ENCODE peak calls at places on chromosome 21, in six cellular contexts. A is NCI-H510A, L is HTR-8/SVneo, N is activated T-cell treated with anti-CD3 and anti-CD28 coated beads for 48 hours, R is ELR, E is NCI-H69. V is an unnamed sample.

GRCh38 chr21:45788198-45788597 is 144.7 kb downstream of the PCBP3 start:
- DNase-seq in A (no peak), L (no peak), N (no peak), R (no peak), E (no peak), V (no peak)

GRCh38 chr21:33864150-33864549 is 51.5 kb downstream of the ATP5PO start:
- DNase-seq in A (no peak), L (no peak), N (no peak), R (no peak), E (no peak), V (no peak)

GRCh38 chr21:46215436-46216131 is 13.0 kb downstream of the LSS start:
- DNase-seq in A (no peak), L (no peak), N (no peak), R (no peak), E (no peak), V (no peak)

GRCh38 chr21:33412832-33413519 is 9.8 kb downstream of the IFNGR2 start:
- DNase-seq in A (no peak), L (no peak), N (no peak), R (no peak), E (no peak), V (no peak)

GRCh38 chr21:16578912-16579311 is 849.1 kb downstream of the USP25 start:
- DNase-seq in A (no peak), L (no peak), N (no peak), R (no peak), E (no peak), V (no peak)

GRCh38 chr21:46545363-46545762 is 59.5 kb downstream of the S100B start:
- DNase-seq in A (no peak), L (no peak), N (no peak), R (peak; percentile 34), E (no peak), V (peak; percentile 7)

GRCh38 chr21:46605759-46606426 is 1.0 kb upstream of the S100B start:
- DNase-seq in A (no peak), L (no peak), N (no peak), R (no peak), E (no peak), V (no peak)

GRCh38 chr21:29403922-29404538 is 105.3 kb downstream of the BACH1 start:
- DNase-seq in A (no peak), L (no peak), N (no peak), R (no peak), E (no peak), V (no peak)

GRCh38 chr21:34282223-34282622 is 81.6 kb upstream of the KCNE2 start:
- DNase-seq in A (no peak), L (peak; percentile 10), N (no peak), R (peak; percentile 68), E (no peak), V (peak; percentile 13)

GRCh38 chr21:44955141-44955802 is 15.4 kb downstream of the SLX9 start:
- DNase-seq in A (no peak), L (no peak), N (no peak), R (no peak), E (no peak), V (peak; percentile 45)

GRCh38 chr21:42644223-42645208 is 8.9 kb upstream of the PDE9A start:
- DNase-seq in A (no peak), L (no peak), N (no peak), R (peak; percentile 8), E (no peak), V (peak; percentile 73)

GRCh38 chr21:15029077-15029476 is 35.7 kb downstream of the NRIP1 start:
- DNase-seq in A (no peak), L (no peak), N (no peak), R (peak; percentile 35), E (no peak), V (no peak)

GRCh38 chr21:29221259-29221744 is 77.4 kb upstream of the BACH1 start:
- DNase-seq in A (no peak), L (peak; percentile 27), N (no peak), R (peak; percentile 81), E (no peak), V (peak; percentile 98)

GRCh38 chr21:43195131-43196021 is 26.6 kb downstream of the CRYAA start:
- DNase-seq in A (no peak), L (no peak), N (no peak), R (no peak), E (no peak), V (no peak)

GRCh38 chr21:23949493-23949892 is 1657.8 kb downstream of the MRPL39 start:
- DNase-seq in A (no peak), L (no peak), N (no peak), R (no peak), E (peak; percentile 15), V (no peak)

GRCh38 chr21:45204395-45204794 is 83.3 kb downstream of the POFUT2 start:
- DNase-seq in A (no peak), L (no peak), N (no peak), R (no peak), E (no peak), V (no peak)

GRCh38 chr21:40845621-40846020 is 1.3 kb downstream of the DSCAM start:
- DNase-seq in A (no peak), L (no peak), N (no peak), R (peak; percentile 55), E (peak; percentile 78), V (peak; percentile 3)

GRCh38 chr21:38806942-38807284 is 1.2 kb downstream of the ETS2 start:
- DNase-seq in A (no peak), L (no peak), N (no peak), R (peak; percentile 68), E (peak; percentile 59), V (peak; percentile 49)

GRCh38 chr21:45582128-45582527 is 39.9 kb upstream of the SLC19A1 start:
- DNase-seq in A (no peak), L (no peak), N (no peak), R (no peak), E (no peak), V (no peak)

GRCh38 chr21:17441370-17441769 is 71.5 kb upstream of the CXADR start:
- DNase-seq in A (no peak), L (no peak), N (no peak), R (no peak), E (peak; percentile 97), V (peak; percentile 42)

GRCh38 chr21:32233055-32233546 is 45.7 kb downstream of the MIS18A start:
- DNase-seq in A (no peak), L (no peak), N (no peak), R (no peak), E (peak; percentile 82), V (peak; percentile 5)

GRCh38 chr21:39601194-39601940 is 11.4 kb upstream of the B3GALT5 start:
- DNase-seq in A (no peak), L (no peak), N (no peak), R (peak; percentile 34), E (no peak), V (no peak)

GRCh38 chr21:21111309-21111920 is 113.2 kb downstream of the NCAM2 start:
- DNase-seq in A (no peak), L (no peak), N (no peak), R (no peak), E (no peak), V (no peak)

GRCh38 chr21:29029524-29029923 is 5.1 kb downstream of the USP16 start:
- DNase-seq in A (no peak), L (no peak), N (no peak), R (no peak), E (no peak), V (no peak)

GRCh38 chr21:43325036-43325435 is 101.9 kb downstream of the SIK1 start:
- DNase-seq in A (no peak), L (no peak), N (no peak), R (no peak), E (no peak), V (no peak)

GRCh38 chr21:22791376-22791775 is 1793.2 kb downstream of the NCAM2 start:
- DNase-seq in A (no peak), L (no peak), N (no peak), R (no peak), E (peak; percentile 44), V (no peak)

GRCh38 chr21:39738566-39738965 is 6.4 kb upstream of the IGSF5 start:
- DNase-seq in A (no peak), L (no peak), N (no peak), R (no peak), E (no peak), V (no peak)

GRCh38 chr21:44616591-44616926 is 4.7 kb downstream of the KRTAP10-8 start:
- DNase-seq in A (no peak), L (no peak), N (no peak), R (no peak), E (no peak), V (no peak)

GRCh38 chr21:20814090-20814489 is 184.1 kb upstream of the NCAM2 start:
- DNase-seq in A (no peak), L (no peak), N (no peak), R (no peak), E (no peak), V (no peak)

GRCh38 chr21:39575778-39576177 is 37.0 kb upstream of the B3GALT5 start:
- DNase-seq in A (no peak), L (no peak), N (no peak), R (peak; percentile 23), E (no peak), V (no peak)

GRCh38 chr21:41411449-41412089 is 14.5 kb upstream of the MX1 start:
- DNase-seq in A (no peak), L (no peak), N (no peak), R (no peak), E (peak; percentile 34), V (no peak)

GRCh38 chr21:42755766-42756579 is 102.6 kb downstream of the PDE9A start:
- DNase-seq in A (no peak), L (no peak), N (no peak), R (no peak), E (no peak), V (no peak)

GRCh38 chr21:31180256-31181088 is 142.2 kb upstream of the KRTAP19-8 start:
- DNase-seq in A (no peak), L (no peak), N (no peak), R (peak; percentile 35), E (peak; percentile 50), V (peak; percentile 54)

GRCh38 chr21:44713846-44714245 is 2.5 kb upstream of the TSPEAR start:
- DNase-seq in A (no peak), L (no peak), N (no peak), R (no peak), E (no peak), V (no peak)

GRCh38 chr21:30839304-30839703 is 9.7 kb upstream of the KRTAP7-1 start:
- DNase-seq in A (no peak), L (peak; percentile 19), N (peak; percentile 29), R (peak; percentile 19), E (peak; percentile 54), V (no peak)

V was measured in IMR-90.